ENCODE peak calls at places on chromosomes 7 and 10, in five cellular contexts. S is GM12878, V is transverse colon, Y is GM23338, Z is Panc1. G is an unnamed sample.

GRCh38 chr7:10703981-10704380 is 269.7 kb upstream of the PHF14 start:
- DNase-seq in Z (no peak), V (no peak), Y (no peak), S (no peak), G (no peak)

GRCh38 chr7:2845193-2845592 is 1.1 kb upstream of the GNA12 start:
- DNase-seq in Y (no peak), V (no peak), Z (no peak), S (no peak), G (no peak)

GRCh38 chr10:62858364-62858763 is 42.2 kb upstream of the EGR2 start:
- DNase-seq in V (no peak), Y (peak; percentile 43), Z (no peak), S (no peak), G (no peak)

GRCh38 chr7:81447351-81447952 is 322.4 kb downstream of the HGF start:
- DNase-seq in Z (peak; percentile 75), Y (peak; percentile 74), V (peak; percentile 16), S (no peak), G (peak; percentile 69)

GRCh38 chr10:81696609-81697388 is 178.2 kb upstream of the NRG3 start:
- DNase-seq in S (no peak), Y (peak; percentile 68), Z (no peak), V (no peak), G (no peak)

GRCh38 chr7:50660040-50660829 is 95.0 kb upstream of the DDC start:
- DNase-seq in Z (no peak), S (no peak), Y (no peak), V (peak; percentile 44), G (no peak)

GRCh38 chr7:88217675-88218427 is 2.0 kb downstream of the SRI start:
- DNase-seq in V (no peak), Z (no peak), Y (peak; percentile 63), S (peak; percentile 83), G (no peak)

GRCh38 chr7:123643495-123644428 is 11.9 kb upstream of the LMOD2 start:
- DNase-seq in Y (peak; percentile 91), S (no peak), V (no peak), Z (no peak), G (peak; percentile 16)

GRCh38 chr7:91557789-91558396 is 293.7 kb downstream of the FZD1 start:
- DNase-seq in Y (no peak), V (no peak), S (peak; percentile 1), Z (no peak), G (no peak)

GRCh38 chr10:78331391-78331922 is 297.8 kb downstream of the RPS24 start:
- DNase-seq in Z (no peak), Y (no peak), V (no peak), S (no peak), G (no peak)

GRCh38 chr10:75202321-75203096 is 8.1 kb upstream of the VDAC2 start:
- DNase-seq in Y (no peak), V (peak; percentile 60), S (no peak), Z (no peak), G (no peak)

GRCh38 chr10:128747556-128748335 is 621.5 kb upstream of the MKI67 start:
- DNase-seq in S (no peak), V (no peak), Y (no peak), Z (no peak), G (no peak)

GRCh38 chr10:70537398-70538194 is 59.0 kb downstream of the PALD1 start:
- DNase-seq in Y (peak; percentile 86), S (no peak), V (peak; percentile 62), Z (no peak), G (no peak)

GRCh38 chr10:47369251-47369894 is 14.7 kb downstream of the ZNF488 start:
- DNase-seq in V (no peak), Z (no peak), S (no peak), Y (no peak), G (no peak)

GRCh38 chr10:98338896-98339295 is 70.9 kb upstream of the LOXL4 start:
- DNase-seq in Z (no peak), V (no peak), S (no peak), Y (no peak), G (no peak)

GRCh38 chr7:144437370-144438191 is 34.1 kb upstream of the NOBOX start:
- DNase-seq in S (peak; percentile 11), V (peak; percentile 76), Z (peak; percentile 69), Y (peak; percentile 85), G (peak; percentile 66)

GRCh38 chr10:86195521-86195920 is 171.1 kb downstream of the GRID1 start:
- DNase-seq in Z (no peak), S (no peak), Y (no peak), V (no peak), G (no peak)

GRCh38 chr10:92279297-92279696 is 11.6 kb downstream of the CPEB3 start:
- DNase-seq in S (no peak), V (no peak), Y (no peak), Z (no peak), G (no peak)

GRCh38 chr10:31630866-31631567 is 297.6 kb downstream of the ARHGAP12 start:
- DNase-seq in S (peak; percentile 50), Z (no peak), Y (no peak), V (no peak), G (no peak)

GRCh38 chr10:80168679-80169380 is 36.3 kb downstream of the PLAC9 start:
- DNase-seq in V (no peak), Z (no peak), S (no peak), Y (peak; percentile 41), G (no peak)

GRCh38 chr7:45026013-45026412 is 26.0 kb downstream of the CCM2 start:
- DNase-seq in Y (no peak), Z (no peak), S (no peak), V (no peak), G (no peak)

GRCh38 chr7:106952658-106953231 is 87.7 kb downstream of the PIK3CG start:
- DNase-seq in V (peak; percentile 20), Z (no peak), S (no peak), Y (no peak), G (no peak)

DNA sequence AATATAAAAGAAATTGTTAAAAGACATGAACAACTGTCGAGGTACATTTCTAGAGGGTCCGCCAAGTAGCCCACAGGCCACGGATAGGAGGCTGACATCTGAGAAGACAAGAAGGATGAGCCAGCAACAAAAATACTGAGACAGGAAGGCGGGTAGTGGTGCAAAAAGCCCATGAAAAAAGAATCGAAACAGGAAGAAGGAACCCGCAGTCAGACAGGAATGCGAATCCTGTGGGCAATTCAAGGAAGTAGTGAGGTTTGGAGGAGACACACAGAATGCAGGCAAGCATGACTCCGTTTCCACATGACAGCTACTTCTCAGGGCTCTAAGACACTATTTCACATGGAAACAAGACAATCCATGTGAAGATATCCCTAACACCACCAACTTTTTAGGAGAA is 125.2 kb downstream of the DOCK4 start:
- DNase-seq in Z (peak; percentile 41), V (no peak), S (peak; percentile 64), Y (peak; percentile 42), G (no peak)
- H3K4me3 ChIP-seq in Z (peak overlapping the region; percentile 11), V (no peak overlapping the region), S (peak overlapping the region; percentile 44), Y (no peak overlapping the region), G (no peak overlapping the region)

GRCh38 chr7:142334806-142335205 is 76.9 kb upstream of the PRSS58 start:
- DNase-seq in S (no peak), V (no peak), Z (no peak), Y (no peak), G (no peak)

GRCh38 chr7:142334236-142334635 is 76.4 kb upstream of the PRSS58 start:
- DNase-seq in Y (no peak), Z (no peak), S (no peak), V (no peak), G (no peak)

GRCh38 chr7:142329062-142329788 is 71.4 kb upstream of the PRSS58 start:
- DNase-seq in S (no peak), V (no peak), Z (no peak), Y (no peak), G (no peak)

GRCh38 chr7:142332421-142332820 is 74.6 kb upstream of the PRSS58 start:
- DNase-seq in V (no peak), Z (no peak), Y (no peak), S (no peak), G (no peak)

DNA sequence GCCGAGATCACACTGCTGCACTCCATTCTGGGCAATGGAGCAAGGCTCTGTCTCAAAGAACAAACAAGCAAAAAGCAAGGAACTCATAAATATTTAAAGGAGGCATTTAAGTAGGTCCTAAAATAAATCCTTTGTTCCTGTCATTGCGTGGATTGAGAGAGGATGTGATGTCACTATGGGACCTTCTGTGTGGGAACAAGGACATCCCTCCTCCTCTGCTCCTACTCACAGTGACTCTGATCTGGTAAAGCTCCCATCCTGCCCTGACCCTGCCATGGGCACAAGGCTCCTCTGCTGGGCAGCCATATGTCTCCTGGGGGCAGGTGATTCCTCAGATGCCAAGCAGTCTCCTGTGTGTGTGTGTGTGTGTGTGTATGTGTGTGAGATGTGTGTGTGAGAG is 74.1 kb upstream of the PRSS58 start:
- DNase-seq in Y (no peak), Z (no peak), S (no peak), V (no peak), G (no peak)
- H3K27ac ChIP-seq in Y (no peak overlapping the region), Z (no peak overlapping the region), S (no peak overlapping the region), V (no peak overlapping the region), G (no peak overlapping the region)

GRCh38 chr10:88980247-88980646 is 10.4 kb upstream of the FAS start:
- DNase-seq in S (no peak), Y (no peak), V (no peak), Z (no peak), G (no peak)
- TF ChIP-seq POLR2AphosphoS5 in S (no peak), Y (no peak), V (no peak), Z (no peak), G (no peak)

GRCh38 chr10:133275683-133276092 is 980 bp downstream of the ADAM8 start:
- DNase-seq in Y (no peak), V (no peak), Z (no peak), S (no peak), G (no peak)
- H3K4me3 ChIP-seq in Y (no peak overlapping the region), V (no peak overlapping the region), Z (no peak overlapping the region), S (peak overlapping the region; percentile 94), G (no peak overlapping the region)

G was measured in SK-N-MC.